ENCODE peak calls at places on chromosomes 16 and 17, in eight cellular contexts. One of them, this sample, is unnamed.

GRCh38 chr17:74883241-74883750 is 10.1 kb downstream of the FADS6 start:
- DNase-seq in breast epithelium: no peak
- DNase-seq in vagina: no peak
- DNase-seq in HCT116: no peak
- DNase-seq in A549: no peak
- DNase-seq in OCI-LY7: no peak
- DNase-seq in gastrocnemius medialis: no peak
- DNase-seq in AG04450: no peak
- DNase-seq in this sample: no peak

GRCh38 chr17:45646288-45646988 is 137.7 kb upstream of the CRHR1 start:
- DNase-seq in breast epithelium: no peak
- DNase-seq in vagina: no peak
- DNase-seq in HCT116: no peak
- DNase-seq in A549: no peak
- DNase-seq in OCI-LY7: no peak
- DNase-seq in gastrocnemius medialis: no peak
- DNase-seq in AG04450: no peak
- DNase-seq in this sample: no peak

GRCh38 chr17:31739300-31739699 is 119.7 kb downstream of the COPRS start:
- DNase-seq in breast epithelium: no peak
- DNase-seq in vagina: peak
- DNase-seq in HCT116: no peak
- DNase-seq in A549: no peak
- DNase-seq in OCI-LY7: no peak
- DNase-seq in gastrocnemius medialis: no peak
- DNase-seq in AG04450: peak
- DNase-seq in this sample: no peak

GRCh38 chr17:73156887-73157870 is 7.6 kb upstream of the SSTR2 start:
- DNase-seq in breast epithelium: no peak
- DNase-seq in vagina: no peak
- DNase-seq in HCT116: no peak
- DNase-seq in A549: no peak
- DNase-seq in OCI-LY7: no peak
- DNase-seq in gastrocnemius medialis: no peak
- DNase-seq in AG04450: no peak
- DNase-seq in this sample: no peak

GRCh38 chr17:57999496-58000017 is 7.5 kb downstream of the SRSF1 start:
- DNase-seq in breast epithelium: no peak
- DNase-seq in vagina: no peak
- DNase-seq in HCT116: peak
- DNase-seq in A549: peak
- DNase-seq in OCI-LY7: peak
- DNase-seq in gastrocnemius medialis: no peak
- DNase-seq in AG04450: peak
- DNase-seq in this sample: no peak

GRCh38 chr17:78401891-78402290 is 23.4 kb downstream of the PGS1 start:
- DNase-seq in breast epithelium: no peak
- DNase-seq in vagina: no peak
- DNase-seq in HCT116: no peak
- DNase-seq in A549: no peak
- DNase-seq in OCI-LY7: no peak
- DNase-seq in gastrocnemius medialis: no peak
- DNase-seq in AG04450: no peak
- DNase-seq in this sample: no peak

GRCh38 chr16:27402964-27403600 is 1.1 kb downstream of the IL21R start:
- DNase-seq in breast epithelium: no peak
- DNase-seq in vagina: no peak
- DNase-seq in HCT116: no peak
- DNase-seq in A549: no peak
- DNase-seq in OCI-LY7: peak
- DNase-seq in gastrocnemius medialis: no peak
- DNase-seq in AG04450: no peak
- DNase-seq in this sample: no peak

GRCh38 chr17:7951143-7951792 is 19.3 kb downstream of the CNTROB start:
- DNase-seq in breast epithelium: no peak
- DNase-seq in vagina: no peak
- DNase-seq in HCT116: no peak
- DNase-seq in A549: no peak
- DNase-seq in OCI-LY7: no peak
- DNase-seq in gastrocnemius medialis: no peak
- DNase-seq in AG04450: no peak
- DNase-seq in this sample: no peak

GRCh38 chr16:81283044-81283443 is 31.7 kb upstream of the GAN start:
- DNase-seq in breast epithelium: no peak
- DNase-seq in vagina: no peak
- DNase-seq in HCT116: no peak
- DNase-seq in A549: no peak
- DNase-seq in OCI-LY7: no peak
- DNase-seq in gastrocnemius medialis: no peak
- DNase-seq in AG04450: no peak
- DNase-seq in this sample: no peak
- H3K27ac ChIP-seq in breast epithelium: no peak
- H3K27ac ChIP-seq in vagina: no peak
- H3K27ac ChIP-seq in HCT116: no peak
- H3K27ac ChIP-seq in A549: no peak
- H3K27ac ChIP-seq in OCI-LY7: no peak
- H3K27ac ChIP-seq in gastrocnemius medialis: no peak
- H3K27ac ChIP-seq in AG04450: no peak
- H3K27ac ChIP-seq in this sample: no peak

GRCh38 chr17:50845260-50846147 is 10.1 kb downstream of the WFIKKN2 start:
- DNase-seq in breast epithelium: no peak
- DNase-seq in vagina: peak
- DNase-seq in HCT116: no peak
- DNase-seq in A549: no peak
- DNase-seq in OCI-LY7: no peak
- DNase-seq in gastrocnemius medialis: peak
- DNase-seq in AG04450: no peak
- DNase-seq in this sample: no peak
- H3K27ac ChIP-seq in breast epithelium: peak
- H3K27ac ChIP-seq in vagina: no peak
- H3K27ac ChIP-seq in HCT116: no peak
- H3K27ac ChIP-seq in A549: peak
- H3K27ac ChIP-seq in OCI-LY7: no peak
- H3K27ac ChIP-seq in gastrocnemius medialis: peak
- H3K27ac ChIP-seq in AG04450: no peak
- H3K27ac ChIP-seq in this sample: peak

GRCh38 chr16:35908152-35908551 is 2448.7 kb downstream of the TP53TG3F start:
- DNase-seq in breast epithelium: no peak
- DNase-seq in vagina: no peak
- DNase-seq in HCT116: no peak
- DNase-seq in A549: no peak
- DNase-seq in OCI-LY7: no peak
- DNase-seq in gastrocnemius medialis: no peak
- DNase-seq in AG04450: no peak
- DNase-seq in this sample: no peak

GRCh38 chr16:35908942-35909341 is 2449.5 kb downstream of the TP53TG3F start:
- DNase-seq in breast epithelium: no peak
- DNase-seq in vagina: no peak
- DNase-seq in HCT116: peak
- DNase-seq in A549: no peak
- DNase-seq in OCI-LY7: peak
- DNase-seq in gastrocnemius medialis: no peak
- DNase-seq in AG04450: no peak
- DNase-seq in this sample: no peak

GRCh38 chr16:35909351-35909954 is 2450.0 kb downstream of the TP53TG3F start:
- DNase-seq in breast epithelium: no peak
- DNase-seq in vagina: peak
- DNase-seq in HCT116: no peak
- DNase-seq in A549: no peak
- DNase-seq in OCI-LY7: no peak
- DNase-seq in gastrocnemius medialis: no peak
- DNase-seq in AG04450: no peak
- DNase-seq in this sample: no peak

GRCh38 chr16:35910409-35910808 is 2451.0 kb downstream of the TP53TG3F start:
- DNase-seq in breast epithelium: no peak
- DNase-seq in vagina: no peak
- DNase-seq in HCT116: no peak
- DNase-seq in A549: no peak
- DNase-seq in OCI-LY7: no peak
- DNase-seq in gastrocnemius medialis: no peak
- DNase-seq in AG04450: no peak
- DNase-seq in this sample: no peak

DNA sequence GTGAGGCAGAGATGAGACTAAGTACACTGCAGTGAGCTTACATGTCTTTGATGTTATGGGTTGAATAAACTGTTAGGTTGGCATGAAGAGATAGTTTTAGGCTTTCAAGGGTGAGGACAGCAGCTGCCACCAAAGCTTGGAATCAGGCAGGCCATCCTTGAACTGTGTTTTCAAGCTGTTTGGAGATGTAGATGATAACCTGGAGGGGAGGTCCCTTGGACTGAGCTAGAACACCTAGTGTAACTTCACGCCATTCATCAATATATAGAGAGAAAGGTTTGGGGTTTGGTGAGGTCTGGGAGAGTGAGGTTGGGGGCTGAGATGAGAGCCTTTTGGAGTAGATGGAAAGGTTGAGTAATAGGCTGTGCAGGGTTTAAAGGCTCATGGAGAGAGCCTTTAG is 2447.0 kb downstream of the TP53TG3F start:
- DNase-seq in breast epithelium: no peak
- DNase-seq in vagina: no peak
- DNase-seq in HCT116: no peak
- DNase-seq in A549: no peak
- DNase-seq in OCI-LY7: no peak
- DNase-seq in gastrocnemius medialis: no peak
- DNase-seq in AG04450: no peak
- DNase-seq in this sample: no peak
- H3K27ac ChIP-seq in breast epithelium: no peak
- H3K27ac ChIP-seq in vagina: no peak
- H3K27ac ChIP-seq in HCT116: no peak
- H3K27ac ChIP-seq in A549: no peak
- H3K27ac ChIP-seq in OCI-LY7: no peak
- H3K27ac ChIP-seq in gastrocnemius medialis: no peak
- H3K27ac ChIP-seq in AG04450: no peak
- H3K27ac ChIP-seq in this sample: no peak

DNA sequence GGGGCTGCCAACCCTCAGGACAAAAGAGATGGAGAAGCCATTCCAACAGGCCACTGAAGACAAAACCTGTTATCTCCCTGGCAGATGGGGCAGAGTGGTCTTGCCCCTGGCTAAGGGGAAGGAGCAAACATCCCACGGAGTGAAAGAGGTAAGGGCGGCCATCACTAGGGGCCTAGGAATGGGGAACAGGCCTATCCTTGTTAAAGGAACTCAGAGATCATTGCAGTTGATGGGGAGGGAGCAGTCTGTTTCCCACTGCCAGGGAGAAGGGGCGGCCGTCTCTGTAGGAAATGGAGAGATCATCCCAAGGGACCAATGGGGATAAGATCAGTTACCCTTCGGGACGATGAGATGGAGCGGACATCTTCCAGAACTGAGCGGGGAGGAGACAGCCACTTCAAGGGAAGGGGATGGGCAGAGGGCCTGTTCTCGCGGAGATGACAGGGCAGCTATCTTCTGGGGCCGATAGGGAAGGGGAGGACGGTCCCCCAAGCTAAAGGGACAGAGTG is 581 bp upstream of the TMEM208 start:
- DNase-seq in breast epithelium: no peak
- DNase-seq in vagina: no peak
- DNase-seq in HCT116: no peak
- DNase-seq in A549: no peak
- DNase-seq in OCI-LY7: no peak
- DNase-seq in gastrocnemius medialis: peak
- DNase-seq in AG04450: no peak
- DNase-seq in this sample: no peak
- H3K27ac ChIP-seq in breast epithelium: peak
- H3K27ac ChIP-seq in vagina: peak
- H3K27ac ChIP-seq in HCT116: no peak
- H3K27ac ChIP-seq in A549: peak
- H3K27ac ChIP-seq in OCI-LY7: peak
- H3K27ac ChIP-seq in gastrocnemius medialis: peak
- H3K27ac ChIP-seq in AG04450: no peak
- H3K27ac ChIP-seq in this sample: peak

DNA sequence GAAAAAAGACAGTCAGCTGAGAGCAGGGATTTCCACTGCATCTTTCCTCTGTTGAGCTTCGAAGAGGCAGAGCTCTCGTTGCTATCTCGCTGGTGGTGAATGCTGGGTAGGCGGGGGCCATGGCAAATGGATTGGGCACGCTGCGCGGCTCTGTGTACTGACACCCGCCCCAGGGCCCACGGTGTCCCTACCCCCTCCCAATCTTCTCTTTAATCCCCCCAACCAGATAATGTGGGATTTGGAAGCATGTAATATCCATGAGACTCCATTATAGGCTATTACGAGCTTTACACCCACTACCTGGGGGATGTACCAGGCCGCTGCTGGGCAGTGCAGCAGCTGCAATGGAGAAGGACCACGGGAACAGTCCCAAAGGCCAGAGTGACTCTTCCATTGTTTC is 8.3 kb downstream of the PIPOX start:
- DNase-seq in breast epithelium: no peak
- DNase-seq in vagina: no peak
- DNase-seq in HCT116: no peak
- DNase-seq in A549: no peak
- DNase-seq in OCI-LY7: no peak
- DNase-seq in gastrocnemius medialis: no peak
- DNase-seq in AG04450: no peak
- DNase-seq in this sample: no peak
- H3K27ac ChIP-seq in breast epithelium: no peak
- H3K27ac ChIP-seq in vagina: no peak
- H3K27ac ChIP-seq in HCT116: no peak
- H3K27ac ChIP-seq in A549: no peak
- H3K27ac ChIP-seq in OCI-LY7: no peak
- H3K27ac ChIP-seq in gastrocnemius medialis: no peak
- H3K27ac ChIP-seq in AG04450: no peak
- H3K27ac ChIP-seq in this sample: no peak

GRCh38 chr16:29943846-29944669 is 17.8 kb upstream of the TMEM219 start:
- DNase-seq in breast epithelium: no peak
- DNase-seq in vagina: no peak
- DNase-seq in HCT116: peak
- DNase-seq in A549: peak
- DNase-seq in OCI-LY7: no peak
- DNase-seq in gastrocnemius medialis: no peak
- DNase-seq in AG04450: peak
- DNase-seq in this sample: no peak
- H3K27ac ChIP-seq in breast epithelium: peak
- H3K27ac ChIP-seq in vagina: peak
- H3K27ac ChIP-seq in HCT116: peak
- H3K27ac ChIP-seq in A549: peak
- H3K27ac ChIP-seq in OCI-LY7: no peak
- H3K27ac ChIP-seq in gastrocnemius medialis: no peak
- H3K27ac ChIP-seq in AG04450: peak
- H3K27ac ChIP-seq in this sample: no peak

GRCh38 chr17:17416007-17416399 is 60.8 kb upstream of the MED9 start:
- DNase-seq in breast epithelium: no peak
- DNase-seq in vagina: no peak
- DNase-seq in HCT116: peak
- DNase-seq in A549: peak
- DNase-seq in OCI-LY7: peak
- DNase-seq in gastrocnemius medialis: peak
- DNase-seq in AG04450: no peak
- DNase-seq in this sample: no peak
- H3K27ac ChIP-seq in breast epithelium: peak
- H3K27ac ChIP-seq in vagina: peak
- H3K27ac ChIP-seq in HCT116: peak
- H3K27ac ChIP-seq in A549: peak
- H3K27ac ChIP-seq in OCI-LY7: peak
- H3K27ac ChIP-seq in gastrocnemius medialis: peak
- H3K27ac ChIP-seq in AG04450: peak
- H3K27ac ChIP-seq in this sample: peak